ENCODE peak calls at places on chromosomes 4 and X, in nine cellular contexts. M is IMR-90; X is H9; B is CD4-positive, CD25-positive, alpha-beta regulatory T cell; N is aorta; A is right cardiac atrium; J is cardiac muscle cell; P is thoracic aorta; F is fibroblast of lung. O is an unnamed sample. For H3K4me1, the result is how much of the 10 kb centered on the place peaks cover.

GRCh38 chrX:110026099-110026844 is 23.4 kb downstream of the TMEM164 start:
- DNase-seq in J (peak), B (no peak), X (no peak), N (no peak), P (no peak), M (no peak), A (no peak), F (no peak), O (no peak)

GRCh38 chr4:116501954-116502353 is 583.4 kb downstream of the TRAM1L1 start:
- DNase-seq in M (no peak), B (no peak), X (no peak), N (no peak), J (no peak), P (no peak), F (no peak), A (no peak), O (no peak)

GRCh38 chrX:8939344-8939743 is 94.6 kb downstream of the FAM9B start:
- DNase-seq in A (no peak), F (no peak), N (no peak), P (no peak), M (no peak), B (no peak), J (no peak), X (no peak), O (no peak)

GRCh38 chr4:54660145-54660535 is 2.4 kb downstream of the KIT start:
- DNase-seq in X (no peak), F (no peak), J (no peak), N (no peak), P (no peak), M (no peak), A (no peak), B (no peak), O (no peak)

GRCh38 chrX:101550825-101551767 is 749 bp downstream of the ARMCX1 start:
- DNase-seq in N (peak), P (no peak), X (peak), J (peak), A (peak), M (peak), F (peak), B (no peak), O (no peak)

GRCh38 chr4:57131849-57132745 is 21.9 kb upstream of the IGFBP7 start:
- DNase-seq in X (no peak), A (no peak), N (no peak), P (no peak), F (no peak), M (peak), J (peak), B (no peak), O (no peak)

GRCh38 chrX:132491191-132491590 is 2.4 kb upstream of the MBNL3 start:
- DNase-seq in B (peak), M (no peak), X (no peak), N (no peak), F (no peak), P (no peak), J (peak), A (no peak), O (peak)

GRCh38 chr4:125091031-125091540 is 223.7 kb upstream of the FAT4 start:
- DNase-seq in J (no peak), B (no peak), X (no peak), N (no peak), A (no peak), M (no peak), P (no peak), F (no peak), O (no peak)

GRCh38 chrX:13165747-13166146 is 121.3 kb upstream of the FAM9C start:
- DNase-seq in J (no peak), M (no peak), P (no peak), A (no peak), X (no peak), B (no peak), F (no peak), N (no peak), O (no peak)

GRCh38 chr4:1500231-1500965 is 94.2 kb upstream of the NKX1-1 start:
- DNase-seq in J (no peak), X (no peak), P (no peak), N (no peak), A (no peak), M (no peak), F (no peak), B (no peak), O (no peak)

GRCh38 chr4:154911097-154911496 is 130.0 kb downstream of the RBM46 start:
- DNase-seq in F (no peak), A (no peak), B (no peak), P (no peak), J (no peak), M (peak), N (no peak), X (peak), O (no peak)

DNA sequence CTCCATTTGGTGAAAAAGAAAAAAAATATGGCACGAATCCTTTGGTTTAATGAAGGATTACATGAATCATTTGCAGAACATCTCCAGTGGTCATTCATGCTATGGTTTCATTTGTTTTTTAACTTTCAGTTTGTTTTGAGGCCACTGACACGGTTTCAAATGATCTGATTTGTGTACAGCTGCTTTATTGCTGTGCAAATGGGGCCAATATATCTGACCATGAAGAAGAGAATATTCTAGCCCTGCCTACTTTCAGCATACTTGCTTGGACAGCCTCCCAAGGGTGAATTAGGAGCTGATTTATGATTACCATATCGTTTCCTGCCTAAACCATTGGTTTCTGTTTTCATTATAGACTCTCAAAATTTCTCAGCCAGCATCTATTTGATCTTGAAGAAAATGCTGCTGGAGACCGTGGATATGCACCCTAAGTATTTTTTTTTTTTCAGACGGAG is 30.7 kb downstream of the SPARCL1 start:
- DNase-seq in F (peak), P (no peak), J (no peak), X (no peak), B (no peak), N (no peak), M (peak), A (no peak), O (no peak)
- H3K4me1 ChIP-seq in F (under half), P (half or more), J (under half), X (under half), B (under half), N (under half), M (under half), A (under half), O (under half)

DNA sequence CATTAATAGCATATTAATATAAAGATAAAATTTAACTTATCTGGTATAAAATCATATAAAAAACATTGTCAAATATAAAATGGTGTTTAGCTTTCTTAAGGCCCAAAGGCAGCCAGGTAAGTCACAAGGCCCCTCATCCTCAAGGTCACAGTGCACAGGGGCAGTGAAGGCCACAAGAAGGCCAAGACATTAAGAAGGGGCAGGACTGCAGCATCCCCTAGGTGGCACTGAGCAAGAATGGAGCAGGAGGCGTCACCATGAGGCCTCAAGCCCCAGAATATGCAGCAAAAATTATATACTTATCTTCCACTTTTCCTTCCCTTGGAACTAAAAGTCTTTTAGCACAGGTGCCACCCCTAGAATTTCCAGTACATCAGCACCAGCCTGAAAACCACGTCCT is 49.5 kb upstream of the MAGEA8 start:
- DNase-seq in B (no peak), M (no peak), X (no peak), F (no peak), P (no peak), N (no peak), J (no peak), A (no peak), O (no peak)
- H3K4me1 ChIP-seq in B (under half), M (under half), X (under half), F (under half), P (under half), N (under half), J (under half), A (under half), O (under half)

DNA sequence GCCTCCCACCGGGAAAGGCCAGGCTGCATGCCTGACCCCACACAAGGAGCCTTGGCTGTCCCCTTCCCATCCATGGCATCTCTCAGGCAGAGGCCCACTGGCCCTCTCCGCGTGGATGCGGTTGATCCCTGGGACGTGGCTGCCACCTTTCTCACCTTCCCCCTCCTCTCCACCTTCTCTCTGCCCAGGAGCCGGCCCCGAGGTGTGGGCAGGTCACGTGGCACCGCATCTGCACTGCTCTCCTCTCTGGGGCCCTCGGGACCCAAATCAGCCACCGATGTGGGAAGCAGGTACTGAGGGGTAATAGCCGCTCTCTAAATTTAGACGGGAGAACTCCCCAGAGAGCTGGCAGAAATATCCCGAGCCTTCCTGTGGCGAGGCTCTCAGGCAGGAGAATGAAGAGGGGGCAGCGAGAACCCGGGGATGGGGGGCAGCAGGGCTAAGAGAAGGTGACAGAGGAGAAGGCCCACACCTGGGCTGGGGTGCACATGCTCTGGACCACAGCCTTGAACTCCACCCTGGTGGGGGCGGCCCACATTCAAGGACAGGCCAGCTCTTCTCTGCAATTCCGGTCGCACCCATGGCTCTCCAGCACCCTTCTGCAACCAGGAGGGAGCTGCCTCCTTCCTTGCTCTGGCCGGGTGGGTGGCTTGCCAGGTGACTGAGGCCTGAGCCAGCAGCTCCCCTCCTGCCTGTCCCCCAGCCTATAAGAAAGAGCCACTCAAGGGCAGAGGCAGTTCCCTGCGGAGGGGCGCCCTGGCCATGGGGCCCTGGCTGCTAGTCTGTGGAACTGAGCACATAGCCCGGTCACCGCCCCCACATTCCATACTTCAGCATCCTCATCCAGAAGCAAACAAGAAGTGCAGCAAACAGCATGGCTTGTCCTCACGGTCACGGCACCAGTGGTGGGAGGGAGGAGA is 9.6 kb upstream of the DUSP9 start:
- DNase-seq in B (no peak), P (no peak), J (no peak), X (no peak), N (peak), F (no peak), M (no peak), A (no peak), O (no peak)
- H3K4me1 ChIP-seq in B (under half), P (under half), J (under half), X (under half), N (under half), F (under half), M (under half), A (under half), O (under half)

DNA sequence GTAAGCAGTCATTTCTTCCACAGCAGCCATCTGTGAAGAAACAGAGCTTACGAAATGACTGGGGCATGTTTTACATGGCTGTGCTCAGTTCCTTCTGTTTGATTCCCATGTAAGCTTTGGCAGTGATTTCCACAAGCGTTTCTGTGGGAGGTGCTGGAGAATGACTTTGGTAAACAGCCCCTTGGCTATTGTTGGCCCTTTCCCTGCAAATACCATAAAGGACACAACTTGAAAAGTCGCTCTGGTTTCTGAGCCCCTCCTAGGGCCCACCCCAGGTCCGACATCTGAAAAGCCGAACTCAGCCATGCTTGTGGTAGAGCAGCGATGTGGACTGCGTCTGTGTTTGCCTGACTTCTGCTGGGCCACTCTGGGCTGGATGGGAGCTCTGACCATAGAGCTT is 3.7 kb downstream of the LIMCH1 start:
- DNase-seq in B (no peak), X (no peak), M (no peak), J (peak), P (peak), N (peak), A (peak), F (peak), O (no peak)
- H3K4me1 ChIP-seq in B (under half), X (under half), M (under half), J (under half), P (half or more), N (under half), A (under half), F (under half), O (under half)

DNA sequence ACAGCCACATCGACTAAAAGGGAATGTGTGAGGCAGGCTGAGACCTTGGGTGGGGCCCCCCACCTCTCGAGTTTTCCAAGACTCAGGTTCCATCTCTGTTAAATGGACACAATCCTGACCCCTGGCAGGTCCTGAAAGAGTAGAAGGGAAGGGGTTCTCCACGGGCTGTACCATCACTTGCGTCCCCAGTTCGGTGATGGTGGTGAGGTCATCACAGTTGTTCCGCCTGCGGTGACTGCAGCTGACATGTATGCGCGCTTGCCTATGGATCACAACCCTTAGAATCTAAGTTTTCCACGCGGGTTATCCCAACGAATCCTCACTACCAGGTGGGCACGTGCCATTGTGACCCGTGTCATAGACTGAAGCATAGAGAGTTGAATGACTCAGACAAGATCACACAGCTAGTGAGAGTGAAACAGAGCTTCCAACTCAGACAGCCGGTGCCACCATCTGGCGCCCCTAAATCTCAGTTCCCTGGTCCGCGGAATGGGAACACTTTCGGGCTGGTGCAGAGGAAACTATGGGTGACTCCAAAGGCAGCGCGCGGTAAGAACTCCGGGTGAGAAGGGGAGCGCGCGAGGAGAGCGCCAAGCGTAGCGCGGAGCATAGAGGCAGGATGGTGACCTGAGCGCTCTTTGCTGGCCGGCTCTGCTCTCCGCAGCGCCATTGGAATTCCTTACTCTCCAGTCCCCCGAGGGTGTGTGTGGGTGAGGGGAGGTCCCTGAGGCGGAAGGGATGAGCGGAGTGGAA is 10.4 kb downstream of the MSX1 start:
- DNase-seq in X (peak), P (no peak), A (no peak), N (no peak), B (no peak), M (no peak), J (no peak), F (no peak), O (no peak)
- H3K4me1 ChIP-seq in X (under half), P (under half), A (under half), N (under half), B (under half), M (under half), J (under half), F (under half), O (under half)

GRCh38 chr4:38085394-38086150 is 125.4 kb downstream of the PTTG2 start:
- DNase-seq in F (no peak), J (no peak), A (no peak), X (no peak), N (no peak), B (no peak), P (no peak), M (no peak), O (no peak)

GRCh38 chr4:38088321-38088720 is 128.1 kb downstream of the PTTG2 start:
- DNase-seq in M (no peak), A (no peak), B (no peak), F (no peak), X (no peak), J (no peak), P (no peak), N (no peak), O (no peak)

GRCh38 chr4:38084984-38085383 is 124.8 kb downstream of the PTTG2 start:
- DNase-seq in F (no peak), N (no peak), A (no peak), M (no peak), X (no peak), J (no peak), P (no peak), B (no peak), O (no peak)

GRCh38 chr4:38089961-38090360 is 129.8 kb downstream of the PTTG2 start:
- DNase-seq in F (no peak), X (no peak), M (no peak), B (no peak), P (no peak), N (no peak), J (no peak), A (no peak), O (no peak)

DNA sequence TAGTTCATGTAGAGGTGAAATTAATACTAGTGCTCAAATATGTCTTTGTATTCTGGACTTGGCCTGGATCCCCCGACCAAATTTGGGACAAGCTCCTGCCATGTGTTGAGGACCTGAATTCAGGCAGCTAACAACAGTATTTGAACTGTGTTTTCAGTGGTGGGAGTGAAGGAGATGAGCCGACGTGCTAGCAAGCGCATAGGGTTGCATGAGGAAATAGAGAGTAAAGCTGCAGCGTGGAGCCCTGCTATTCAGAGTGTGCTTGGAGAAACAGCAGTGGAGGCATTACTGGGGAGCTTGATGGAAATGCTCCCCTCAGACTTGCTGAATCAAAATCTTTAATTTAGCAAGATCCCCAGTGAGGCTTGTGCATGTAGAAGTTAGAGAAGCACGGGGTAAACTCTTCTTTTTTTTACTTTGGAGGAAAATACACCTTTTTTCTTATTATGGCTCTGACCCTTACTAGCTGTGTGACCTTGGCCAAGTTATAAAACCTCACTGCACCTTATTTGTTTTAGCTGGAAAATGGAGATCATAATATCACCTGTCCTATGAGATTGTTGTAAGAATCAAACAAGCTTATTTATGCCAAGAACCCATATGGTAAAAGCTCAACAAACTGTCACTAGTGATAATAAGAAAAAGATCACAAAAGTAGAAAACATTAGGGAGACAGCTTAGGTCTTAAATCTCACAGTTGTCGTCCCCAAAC is 126.5 kb downstream of the PTTG2 start:
- DNase-seq in M (no peak), N (no peak), B (no peak), X (no peak), J (no peak), A (no peak), P (no peak), F (no peak), O (no peak)
- H3K4me1 ChIP-seq in M (under half), N (under half), B (under half), X (under half), J (half or more), A (under half), P (half or more), F (under half), O (under half)